ENCODE peak calls at places on chromosomes 5 and 9, in six cellular contexts. A, W, O, L, E and M are unnamed samples.

GRCh38 chr9:28841795-28842194 is 1268.5 kb upstream of the C9orf72 start:
- DNase-seq in A (no peak), W (no peak), O (no peak), L (no peak), E (no peak), M (no peak)

GRCh38 chr5:158751961-158752655 is 347.6 kb downstream of the EBF1 start:
- DNase-seq in A (no peak), W (no peak), O (no peak), L (no peak), E (no peak), M (no peak)

GRCh38 chr5:141369994-141370848 is at the start of gene PCDHGB3:
- DNase-seq in A (peak), W (no peak), O (no peak), L (peak), E (no peak), M (no peak)

GRCh38 chr5:151239237-151239861 is 13.6 kb upstream of the GM2A start:
- DNase-seq in A (peak), W (peak), O (peak), L (peak), E (peak), M (no peak)

GRCh38 chr5:126917918-126918623 is 112.3 kb downstream of the MARCHF3 start:
- DNase-seq in A (no peak), W (no peak), O (no peak), L (no peak), E (no peak), M (no peak)

GRCh38 chr9:80605129-80605528 is 1033.4 kb downstream of the TLE4 start:
- DNase-seq in A (no peak), W (no peak), O (no peak), L (no peak), E (no peak), M (no peak)

GRCh38 chr9:5513966-5514365 is 3.6 kb downstream of the PDCD1LG2 start:
- DNase-seq in A (no peak), W (no peak), O (no peak), L (no peak), E (no peak), M (no peak)

GRCh38 chr9:21996858-21997257 is 2.3 kb downstream of the CDKN2B-AS1 start:
- DNase-seq in A (no peak), W (no peak), O (no peak), L (no peak), E (no peak), M (no peak)

GRCh38 chr5:120367896-120368634 is 96.0 kb upstream of the PRR16 start:
- DNase-seq in A (no peak), W (no peak), O (no peak), L (no peak), E (no peak), M (no peak)

GRCh38 chr9:124590886-124591641 is 83.9 kb upstream of the NR5A1 start:
- DNase-seq in A (no peak), W (no peak), O (no peak), L (no peak), E (no peak), M (no peak)

GRCh38 chr5:147558826-147559225 is 49.0 kb upstream of the DPYSL3 start:
- DNase-seq in A (no peak), W (no peak), O (no peak), L (peak), E (peak), M (peak)

GRCh38 chr5:134506054-134507039 is 19.1 kb upstream of the JADE2 start:
- DNase-seq in A (no peak), W (peak), O (no peak), L (peak), E (peak), M (no peak)

GRCh38 chr9:4301971-4302427 is 2.1 kb upstream of the GLIS3 start:
- DNase-seq in A (no peak), W (no peak), O (no peak), L (peak), E (no peak), M (no peak)

GRCh38 chr5:113510836-113511451 is 2.5 kb upstream of the YTHDC2 start:
- DNase-seq in A (no peak), W (no peak), O (no peak), L (no peak), E (no peak), M (no peak)

GRCh38 chr9:69295872-69296562 is 29.0 kb upstream of the ENTREP1 start:
- DNase-seq in A (no peak), W (no peak), O (no peak), L (peak), E (peak), M (no peak)

GRCh38 chr5:173885481-173886010 is 2.6 kb upstream of the CPEB4 start:
- DNase-seq in A (no peak), W (no peak), O (no peak), L (no peak), E (no peak), M (no peak)

GRCh38 chr5:78930742-78931141 is 54.4 kb downstream of the ARSB start:
- DNase-seq in A (no peak), W (no peak), O (no peak), L (no peak), E (no peak), M (no peak)

GRCh38 chr9:744046-744712 is 97.3 kb upstream of the DMRT1 start:
- DNase-seq in A (no peak), W (no peak), O (no peak), L (no peak), E (no peak), M (no peak)

GRCh38 chr5:65721775-65722574 is at the start of the genes NLN and SGTB:
- DNase-seq in A (peak), W (peak), O (peak), L (peak), E (peak), M (no peak)

GRCh38 chr9:75653335-75653734 is 237.1 kb upstream of the PCSK5 start:
- DNase-seq in A (no peak), W (no peak), O (no peak), L (no peak), E (no peak), M (no peak)
- H3K27ac ChIP-seq in A (no peak), W (no peak), O (no peak), L (no peak), E (no peak), M (no peak)

GRCh38 chr5:140339636-140340035 is 6.8 kb downstream of the HBEGF start:
- DNase-seq in A (no peak), W (no peak), O (no peak), L (no peak), E (no peak), M (no peak)
- H3K27ac ChIP-seq in A (no peak), W (no peak), O (no peak), L (peak), E (no peak), M (no peak)

GRCh38 chr5:36232533-36232932 is 9.2 kb downstream of the NADK2 start:
- DNase-seq in A (no peak), W (no peak), O (no peak), L (no peak), E (no peak), M (no peak)

GRCh38 chr5:36227046-36227445 is 14.7 kb downstream of the NADK2 start:
- DNase-seq in A (no peak), W (no peak), O (no peak), L (no peak), E (no peak), M (no peak)

GRCh38 chr5:36228505-36228904 is 13.2 kb downstream of the NADK2 start:
- DNase-seq in A (no peak), W (no peak), O (no peak), L (no peak), E (no peak), M (no peak)

DNA sequence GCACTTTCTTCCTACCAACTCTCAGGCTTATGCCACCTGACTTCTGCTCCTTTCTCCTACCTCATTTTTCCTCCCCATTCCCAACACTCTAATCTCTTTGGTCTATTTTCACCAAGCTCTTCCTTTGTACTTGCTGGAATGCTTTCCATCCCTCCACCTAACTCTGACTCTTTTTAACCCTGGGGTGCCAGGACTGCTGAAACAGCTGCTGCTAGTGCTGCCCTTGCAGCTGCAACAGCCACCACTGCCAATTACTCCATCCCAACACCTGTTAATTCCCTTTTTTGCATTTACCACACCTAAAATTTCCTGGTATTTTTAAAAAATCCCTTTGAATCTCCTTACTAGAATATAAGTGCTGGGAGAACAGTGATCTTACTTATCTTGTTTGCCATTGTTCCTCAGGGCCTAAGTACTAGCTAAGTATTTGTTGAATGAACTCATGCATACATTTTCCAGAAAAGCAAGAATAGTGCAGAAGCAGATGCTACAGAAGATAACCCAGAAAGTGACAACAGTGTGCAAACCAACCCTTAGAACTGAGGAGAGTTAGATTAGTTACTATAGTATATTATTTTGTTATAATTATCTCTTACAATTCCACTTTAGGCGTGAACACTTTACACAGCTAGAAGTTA is 11.5 kb downstream of the NADK2 start:
- DNase-seq in A (no peak), W (no peak), O (no peak), L (no peak), E (no peak), M (no peak)
- H3K27ac ChIP-seq in A (no peak), W (no peak), O (no peak), L (peak), E (no peak), M (no peak)

DNA sequence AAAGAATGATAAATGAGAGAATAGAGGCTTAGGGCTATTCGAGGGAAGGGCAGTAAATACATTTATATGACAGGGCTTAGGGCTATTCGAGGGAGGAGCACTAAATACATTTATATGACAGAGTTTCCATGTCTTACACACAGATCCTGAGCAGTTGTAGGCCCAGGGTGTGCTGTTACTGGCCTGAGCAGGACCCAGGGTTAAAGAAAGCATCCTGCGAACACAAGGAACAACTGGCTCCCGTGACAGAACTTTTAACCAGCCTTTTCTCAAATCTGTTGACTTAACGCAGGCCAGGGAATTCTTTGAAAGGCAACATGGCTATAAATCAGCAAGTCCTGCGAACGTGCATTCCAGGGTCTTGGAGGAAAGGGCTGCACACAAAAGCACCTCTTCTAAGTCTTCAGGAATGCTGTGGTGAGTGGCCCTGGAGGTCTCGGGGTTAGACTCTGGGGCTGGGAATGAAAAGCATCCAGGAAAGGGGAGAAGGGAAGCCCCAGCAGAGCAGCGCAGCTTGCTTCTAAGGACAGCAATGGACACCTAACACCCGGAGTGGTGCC is 45.2 kb upstream of the ANKRD55 start:
- DNase-seq in A (no peak), W (no peak), O (no peak), L (no peak), E (no peak), M (no peak)
- H3K27ac ChIP-seq in A (no peak), W (no peak), O (no peak), L (no peak), E (peak), M (no peak)

GRCh38 chr9:135905380-135906282 is 1.7 kb downstream of the CAMSAP1 start:
- DNase-seq in A (peak), W (no peak), O (no peak), L (no peak), E (no peak), M (no peak)

GRCh38 chr9:135907446-135908333 is at the start of gene CAMSAP1:
- DNase-seq in A (peak), W (peak), O (peak), L (peak), E (peak), M (peak)

GRCh38 chr9:135907006-135907434 is 326 bp downstream of the CAMSAP1 start:
- DNase-seq in A (no peak), W (no peak), O (no peak), L (peak), E (peak), M (no peak)

GRCh38 chr9:135908334-135909204 is 1.2 kb upstream of the CAMSAP1 start:
- DNase-seq in A (no peak), W (no peak), O (no peak), L (no peak), E (no peak), M (no peak)

GRCh38 chr9:135906291-135907005 is 898 bp downstream of the CAMSAP1 start:
- DNase-seq in A (no peak), W (no peak), O (no peak), L (no peak), E (no peak), M (no peak)
- H3K27ac ChIP-seq in A (peak), W (peak), O (no peak), L (peak), E (peak), M (no peak)

GRCh38 chr5:154862766-154863165 is 4.3 kb downstream of the CNOT8 start:
- DNase-seq in A (no peak), W (no peak), O (no peak), L (no peak), E (no peak), M (no peak)

GRCh38 chr5:154860123-154860522 is 1.7 kb downstream of the CNOT8 start:
- DNase-seq in A (no peak), W (no peak), O (no peak), L (no peak), E (no peak), M (no peak)

GRCh38 chr5:154861946-154862345 is 3.5 kb downstream of the CNOT8 start:
- DNase-seq in A (no peak), W (no peak), O (no peak), L (no peak), E (no peak), M (no peak)

GRCh38 chr5:154858972-154859950 is 834 bp downstream of the CNOT8 start:
- DNase-seq in A (peak), W (no peak), O (no peak), L (no peak), E (no peak), M (no peak)

GRCh38 chr5:154860765-154861164 is 2.3 kb downstream of the CNOT8 start:
- DNase-seq in A (no peak), W (no peak), O (no peak), L (no peak), E (no peak), M (no peak)
- H3K27ac ChIP-seq in A (peak), W (no peak), O (peak), L (peak), E (no peak), M (no peak)

GRCh38 chr5:35205186-35205585 is 25.1 kb downstream of the PRLR start:
- DNase-seq in A (no peak), W (no peak), O (no peak), L (no peak), E (no peak), M (no peak)
- H3K27ac ChIP-seq in A (no peak), W (no peak), O (no peak), L (no peak), E (no peak), M (no peak)

GRCh38 chr5:97560176-97560993 is 377.3 kb upstream of the RIOK2 start:
- DNase-seq in A (no peak), W (peak), O (no peak), L (no peak), E (no peak), M (no peak)
- H3K27ac ChIP-seq in A (no peak), W (peak), O (no peak), L (no peak), E (no peak), M (no peak)

GRCh38 chr9:89605181-89606048 is 603 bp downstream of the GADD45G start:
- DNase-seq in A (peak), W (peak), O (no peak), L (peak), E (peak), M (no peak)
- H3K27ac ChIP-seq in A (peak), W (peak), O (no peak), L (peak), E (peak), M (no peak)

DNA sequence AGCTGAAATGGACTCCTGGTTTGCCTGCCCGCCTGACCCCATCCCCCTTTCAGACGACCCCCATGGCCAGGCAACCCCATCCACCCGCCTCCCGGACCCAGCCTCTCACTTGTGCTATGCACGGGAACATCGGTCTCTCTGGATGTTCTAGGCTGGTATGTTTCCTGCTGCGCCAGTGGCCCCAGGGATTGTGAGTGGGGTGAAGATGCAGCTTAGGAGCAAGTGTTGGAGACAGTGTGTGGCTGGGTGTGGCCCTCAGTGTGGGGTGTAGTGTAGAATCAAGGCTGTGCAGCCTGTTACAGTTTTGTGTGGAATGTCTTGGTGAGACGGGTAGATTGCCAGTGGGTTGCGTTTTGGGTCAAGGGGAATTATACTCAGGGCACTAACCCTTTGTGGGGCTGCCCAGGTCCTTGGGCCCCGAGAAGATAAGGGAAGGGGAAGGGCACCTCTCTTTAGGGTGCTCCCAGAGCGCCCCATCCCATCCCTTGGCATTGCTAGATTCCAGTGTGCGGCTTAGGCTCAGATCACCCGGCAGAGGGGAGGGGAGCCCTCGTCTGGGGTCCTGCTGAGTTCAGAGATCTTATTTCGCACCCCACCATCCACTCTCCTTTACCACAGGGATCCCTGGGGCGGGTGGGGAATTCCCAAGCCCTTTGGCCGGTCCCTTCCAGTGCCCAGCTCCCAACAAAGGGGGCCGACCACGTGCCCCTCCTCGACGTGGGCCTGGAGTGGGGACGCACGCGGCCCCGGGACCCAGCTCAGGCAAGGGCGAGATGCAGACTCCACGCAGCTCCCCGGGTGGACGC is 4.6 kb downstream of the IER5L start:
- DNase-seq in A (no peak), W (no peak), O (no peak), L (peak), E (no peak), M (no peak)
- H3K27ac ChIP-seq in A (no peak), W (peak), O (no peak), L (peak), E (peak), M (no peak)